ENCODE peak calls at places on chromosomes 13 and 19, in seven cellular contexts. Z is SK-N-SH, V is K562, S is HCT116, T is GM12878, A is H1, M is HepG2. L is an unnamed sample.

GRCh38 chr19:6066661-6067646 is 43.3 kb downstream of the RFX2 start:
- DNase-seq in A (peak; percentile 68), T (no peak), M (peak; percentile 97), Z (peak; percentile 90), V (peak; percentile 64), S (no peak), L (peak; percentile 54)

GRCh38 chr13:36685912-36686311 is 12.1 kb downstream of the SERTM1 start:
- DNase-seq in Z (no peak), V (no peak), A (no peak), M (no peak), S (no peak), T (no peak), L (no peak)

GRCh38 chr19:33678796-33679195 is 57.0 kb downstream of the CHST8 start:
- DNase-seq in T (no peak), S (no peak), M (no peak), V (no peak), Z (peak; percentile 37), A (no peak), L (peak; percentile 19)

GRCh38 chr13:113877149-113877990 is 13.5 kb upstream of the GAS6 start:
- DNase-seq in Z (no peak), S (no peak), T (no peak), A (no peak), M (no peak), V (no peak), L (no peak)

GRCh38 chr19:55490478-55491436 is 2.5 kb downstream of the SSC5D start:
- DNase-seq in T (no peak), S (no peak), V (no peak), Z (no peak), A (no peak), M (no peak), L (no peak)

GRCh38 chr19:11203194-11204075 is 6.1 kb upstream of the KANK2 start:
- DNase-seq in T (no peak), Z (peak; percentile 93), V (peak; percentile 79), A (peak; percentile 88), S (no peak), M (peak; percentile 35), L (no peak)

GRCh38 chr13:98517576-98518310 is 59.2 kb downstream of the STK24 start:
- DNase-seq in A (no peak), Z (no peak), T (peak; percentile 66), V (no peak), S (no peak), M (no peak), L (no peak)

GRCh38 chr13:100274942-100275506 is 186.1 kb downstream of the PCCA start:
- DNase-seq in M (peak; percentile 3), A (no peak), Z (no peak), T (no peak), V (peak; percentile 9), S (no peak), L (no peak)

GRCh38 chr19:41811036-41811435 is 14.6 kb downstream of the CEACAM3 start:
- DNase-seq in V (no peak), Z (no peak), T (no peak), A (no peak), M (no peak), S (no peak), L (no peak)

DNA sequence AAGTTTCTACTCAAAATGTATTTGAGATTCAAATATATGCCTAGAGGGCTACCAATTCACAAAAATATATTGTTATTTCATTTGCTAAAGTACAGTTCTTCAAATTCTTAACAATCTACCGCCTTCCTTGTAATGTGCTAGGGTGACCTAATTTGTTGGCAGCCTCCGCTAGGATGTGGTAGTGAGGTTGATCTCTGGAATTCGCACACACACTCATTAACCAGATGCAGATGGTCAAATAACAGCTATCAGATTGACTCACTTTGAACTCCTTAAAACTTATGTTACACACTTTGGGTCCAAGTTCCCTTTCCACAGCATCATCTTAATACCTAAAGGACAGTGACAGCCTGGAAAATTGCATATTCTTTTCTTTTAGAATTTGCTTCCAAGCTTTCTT is 367.3 kb downstream of the DCT start:
- DNase-seq in S (no peak), T (no peak), A (no peak), M (peak; percentile 28), V (no peak), Z (no peak), L (no peak)
- TF ChIP-seq JUND in S (no peak), T (no peak), A (no peak), M (no peak), V (no peak), Z (peak; percentile 94), L (no peak)

DNA sequence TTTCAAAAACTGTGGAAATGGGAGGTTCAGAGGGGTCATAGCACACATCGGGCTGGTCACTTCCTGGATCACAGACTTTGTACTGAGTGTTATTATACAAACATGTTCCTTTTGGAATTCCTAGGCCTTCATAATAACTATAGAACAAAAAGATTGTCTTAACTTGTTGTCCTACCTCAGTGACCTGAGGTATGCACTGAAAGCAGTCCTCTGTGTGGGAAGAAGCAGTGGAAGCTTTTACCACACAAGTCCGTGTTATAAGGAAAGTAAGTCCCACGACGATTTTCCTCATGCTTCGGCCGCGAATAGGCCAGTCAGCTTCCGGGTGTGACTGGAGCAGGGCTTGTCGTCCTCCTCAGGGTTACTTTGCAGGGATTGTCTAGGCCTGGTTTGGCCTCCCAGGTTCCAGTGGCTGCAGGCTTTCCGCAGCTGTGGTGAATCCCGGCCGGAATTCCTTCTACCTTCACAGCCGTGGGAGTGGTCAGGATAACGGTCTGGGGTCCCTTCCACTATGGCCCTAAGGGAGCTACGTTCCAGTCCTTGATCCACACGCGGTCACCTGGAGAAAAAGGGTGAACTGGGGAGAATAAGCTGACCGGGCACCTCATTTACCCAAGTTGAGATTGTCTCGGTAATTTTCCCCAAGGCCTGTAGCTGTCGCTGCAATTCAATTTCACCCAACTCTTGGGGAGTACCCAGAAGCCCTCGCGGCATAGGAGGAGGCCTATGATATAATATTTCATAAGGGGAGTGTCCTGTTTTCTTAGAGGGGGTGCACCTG is 16.0 kb downstream of the NAPSA start:
- DNase-seq in V (no peak), A (no peak), T (no peak), M (peak; percentile 77), Z (no peak), S (no peak), L (no peak)
- TF ChIP-seq JUND in V (no peak), A (no peak), T (no peak), M (no peak), Z (no peak), S (no peak), L (no peak)

DNA sequence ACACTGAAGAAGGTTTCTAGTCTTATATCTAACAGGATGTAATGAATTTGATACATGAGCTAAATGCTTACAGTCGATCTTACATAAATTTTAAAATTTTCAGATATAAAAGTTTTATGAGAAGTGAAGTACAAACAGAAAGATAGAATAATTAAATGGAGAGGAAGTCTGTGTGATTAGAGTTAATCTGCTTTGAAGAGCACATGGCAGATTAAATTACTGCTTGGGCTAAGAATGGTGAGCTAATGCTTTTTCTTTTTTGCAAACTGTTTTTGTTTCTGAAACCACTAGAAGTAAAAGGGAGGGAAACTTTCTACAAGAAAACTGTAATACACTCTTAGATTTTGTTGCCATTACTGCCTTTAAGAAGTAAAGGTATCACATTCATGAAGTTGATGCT is 96.3 kb upstream of the SPRY2 start:
- DNase-seq in Z (no peak), S (no peak), M (no peak), V (no peak), T (no peak), A (no peak), L (no peak)
- TF ChIP-seq JUND in Z (no peak), S (no peak), M (no peak), V (no peak), T (no peak), A (no peak), L (no peak)

GRCh38 chr13:71625694-71626093 is 241.3 kb downstream of the DACH1 start:
- DNase-seq in A (no peak), M (no peak), Z (no peak), V (no peak), S (no peak), T (no peak), L (no peak)

GRCh38 chr13:71624641-71625040 is 242.4 kb downstream of the DACH1 start:
- DNase-seq in Z (no peak), S (no peak), A (no peak), T (no peak), M (no peak), V (no peak), L (no peak)

GRCh38 chr13:71625183-71625582 is 241.8 kb downstream of the DACH1 start:
- DNase-seq in Z (no peak), T (no peak), V (no peak), S (no peak), A (no peak), M (no peak), L (no peak)

GRCh38 chr13:71629167-71629566 is 237.8 kb downstream of the DACH1 start:
- DNase-seq in A (no peak), M (no peak), V (no peak), S (no peak), Z (no peak), T (no peak), L (no peak)

DNA sequence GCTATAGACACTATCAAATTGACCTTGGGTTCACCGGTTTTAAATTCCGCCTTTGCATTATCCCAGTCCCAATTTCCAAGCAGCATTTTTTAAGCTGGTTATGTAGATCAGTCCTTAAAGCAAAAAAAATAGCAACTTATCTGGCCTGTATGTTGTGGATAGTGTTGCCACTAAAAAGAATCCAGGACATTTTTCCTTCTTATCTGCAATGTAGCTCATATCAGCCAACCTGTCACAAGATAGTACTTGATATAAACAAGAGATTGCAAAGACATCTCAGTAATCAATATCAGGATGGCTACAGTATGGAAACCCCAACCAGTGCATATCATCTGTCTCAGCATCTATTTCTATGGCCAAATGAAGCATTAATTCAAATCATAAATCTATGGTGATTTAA is 240.6 kb downstream of the DACH1 start:
- DNase-seq in V (no peak), M (no peak), S (no peak), T (no peak), Z (no peak), A (no peak), L (no peak)
- TF ChIP-seq JUND in V (no peak), M (no peak), S (no peak), T (no peak), Z (no peak), A (no peak), L (no peak)

DNA sequence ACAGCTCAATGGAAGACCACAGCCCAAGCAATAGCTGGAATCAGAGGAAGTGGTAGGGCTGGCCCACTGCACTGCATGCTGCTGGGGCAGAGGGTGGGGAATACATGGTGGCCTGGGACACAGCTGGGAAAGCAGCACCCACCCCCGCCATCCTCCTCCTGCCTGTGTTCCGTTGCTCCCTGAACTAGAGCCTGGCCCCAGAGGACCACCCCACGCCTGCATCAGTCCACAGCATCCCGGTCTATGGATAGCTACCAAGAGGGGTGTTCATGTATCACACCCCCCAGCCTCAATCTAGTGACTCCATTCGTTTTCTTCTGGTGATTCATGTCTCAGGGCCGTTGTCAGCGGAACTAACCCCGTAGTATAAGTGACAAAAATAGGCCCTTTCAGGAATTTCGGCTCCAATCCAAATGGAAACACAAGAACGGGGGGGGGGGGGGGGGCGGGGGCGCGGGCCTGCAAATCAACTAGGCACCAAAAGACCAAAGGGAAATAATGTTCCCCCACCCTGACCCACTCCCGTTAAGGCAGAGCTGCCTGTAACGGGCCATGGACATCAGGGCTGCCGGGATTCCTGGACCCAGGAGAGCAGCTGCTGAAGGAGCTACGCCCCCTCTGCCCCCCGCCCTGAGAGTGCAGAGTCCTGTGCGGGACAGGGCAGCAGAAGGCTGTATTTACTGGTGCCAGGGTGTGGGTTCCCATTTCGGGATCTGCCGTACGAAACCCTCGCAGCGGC is 18.9 kb upstream of the EPHX3 start:
- DNase-seq in A (no peak), M (no peak), V (no peak), Z (no peak), S (no peak), T (no peak), L (no peak)
- TF ChIP-seq JUND in A (no peak), M (no peak), V (no peak), Z (no peak), S (no peak), T (no peak), L (no peak)

L was measured in T47D.